ENCODE peak calls at places on chromosomes 16 and 17, in six cellular contexts. Z is H1, I is HCT116, S is NT2/D1, U is K562, A is HepG2. X is an unnamed sample.

GRCh38 chr16:1042076-1042744 is 30.3 kb upstream of the SSTR5 start:
- DNase-seq in Z (no peak), I (no peak), S (no peak), U (no peak), A (no peak), X (no peak)

GRCh38 chr17:36862116-36862920 is 75.0 kb upstream of the LHX1 start:
- DNase-seq in Z (no peak), I (no peak), S (no peak), U (peak; percentile 89), A (no peak), X (no peak)

GRCh38 chr16:2929693-2930092 is 18.0 kb downstream of the FLYWCH1 start:
- DNase-seq in Z (no peak), I (no peak), S (no peak), U (no peak), A (no peak), X (no peak)

GRCh38 chr16:84582958-84583516 is 34.8 kb downstream of the COTL1 start:
- DNase-seq in Z (no peak), I (no peak), S (no peak), U (no peak), A (no peak), X (no peak)

GRCh38 chr16:53369921-53370320 is 64.3 kb upstream of the RBL2 start:
- DNase-seq in Z (no peak), I (no peak), S (no peak), U (no peak), A (no peak), X (no peak)

GRCh38 chr16:8704098-8704497 is 29.7 kb downstream of the ABAT start:
- DNase-seq in Z (no peak), I (no peak), S (no peak), U (no peak), A (no peak), X (no peak)

GRCh38 chr17:67503184-67503583 is 126.1 kb downstream of the PITPNC1 start:
- DNase-seq in Z (no peak), I (peak; percentile 95), S (no peak), U (no peak), A (no peak), X (no peak)

GRCh38 chr17:77439382-77440013 is 298.7 kb downstream of the SEC14L1 start:
- DNase-seq in Z (no peak), I (no peak), S (no peak), U (no peak), A (no peak), X (no peak)

GRCh38 chr16:86501989-86502855 is 8.1 kb upstream of the FOXF1 start:
- DNase-seq in Z (no peak), I (no peak), S (no peak), U (no peak), A (no peak), X (no peak)

GRCh38 chr17:9971991-9972390 is 66.9 kb upstream of the RCVRN start:
- DNase-seq in Z (no peak), I (no peak), S (no peak), U (no peak), A (no peak), X (no peak)

GRCh38 chr16:10575506-10576130 is 4.8 kb downstream of the EMP2 start:
- DNase-seq in Z (no peak), I (no peak), S (no peak), U (no peak), A (no peak), X (no peak)

GRCh38 chr17:82887255-82888164 is 47.7 kb upstream of the ZNF750 start:
- DNase-seq in Z (no peak), I (no peak), S (no peak), U (no peak), A (peak; percentile 83), X (no peak)

GRCh38 chr16:57882797-57883196 is 80.5 kb upstream of the KIFC3 start:
- DNase-seq in Z (no peak), I (no peak), S (no peak), U (no peak), A (no peak), X (no peak)

GRCh38 chr17:19347323-19348080 is 15.0 kb downstream of the B9D1 start:
- DNase-seq in Z (no peak), I (no peak), S (no peak), U (no peak), A (no peak), X (no peak)

GRCh38 chr16:67846320-67847063 is at the start of gene NUTF2:
- DNase-seq in Z (peak; percentile 98), I (peak; percentile 81), S (peak; percentile 98), U (peak; percentile 93), A (peak; percentile 98), X (peak; percentile 85)

GRCh38 chr16:66580605-66581209 is 1.4 kb downstream of the CMTM2 start:
- DNase-seq in Z (no peak), I (no peak), S (no peak), U (no peak), A (peak; percentile 16), X (no peak)

GRCh38 chr16:56370836-56371235 is 54.5 kb downstream of the AMFR start:
- DNase-seq in Z (no peak), I (no peak), S (no peak), U (no peak), A (no peak), X (no peak)

GRCh38 chr16:59044616-59045015 is 310.5 kb upstream of the GOT2 start:
- DNase-seq in Z (no peak), I (no peak), S (no peak), U (no peak), A (no peak), X (no peak)

GRCh38 chr16:88811600-88811849 is 203 bp downstream of the APRT start:
- DNase-seq in Z (no peak), I (no peak), S (no peak), U (peak; percentile 75), A (no peak), X (no peak)

GRCh38 chr17:34154916-34155730 is 100.0 kb upstream of the CCL2 start:
- DNase-seq in Z (no peak), I (no peak), S (no peak), U (no peak), A (no peak), X (no peak)

GRCh38 chr17:72345083-72345482 is 224.3 kb downstream of the SOX9 start:
- DNase-seq in Z (no peak), I (no peak), S (no peak), U (no peak), A (no peak), X (no peak)

GRCh38 chr16:64240586-64240985 is 881.3 kb downstream of the CDH11 start:
- DNase-seq in Z (no peak), I (no peak), S (no peak), U (no peak), A (no peak), X (no peak)

GRCh38 chr17:44012391-44012790 is 2.4 kb downstream of the TMEM101 start:
- DNase-seq in Z (no peak), I (no peak), S (no peak), U (no peak), A (no peak), X (no peak)

GRCh38 chr17:62708587-62708986 is 81.1 kb downstream of the MRC2 start:
- DNase-seq in Z (no peak), I (no peak), S (no peak), U (no peak), A (no peak), X (no peak)

DNA sequence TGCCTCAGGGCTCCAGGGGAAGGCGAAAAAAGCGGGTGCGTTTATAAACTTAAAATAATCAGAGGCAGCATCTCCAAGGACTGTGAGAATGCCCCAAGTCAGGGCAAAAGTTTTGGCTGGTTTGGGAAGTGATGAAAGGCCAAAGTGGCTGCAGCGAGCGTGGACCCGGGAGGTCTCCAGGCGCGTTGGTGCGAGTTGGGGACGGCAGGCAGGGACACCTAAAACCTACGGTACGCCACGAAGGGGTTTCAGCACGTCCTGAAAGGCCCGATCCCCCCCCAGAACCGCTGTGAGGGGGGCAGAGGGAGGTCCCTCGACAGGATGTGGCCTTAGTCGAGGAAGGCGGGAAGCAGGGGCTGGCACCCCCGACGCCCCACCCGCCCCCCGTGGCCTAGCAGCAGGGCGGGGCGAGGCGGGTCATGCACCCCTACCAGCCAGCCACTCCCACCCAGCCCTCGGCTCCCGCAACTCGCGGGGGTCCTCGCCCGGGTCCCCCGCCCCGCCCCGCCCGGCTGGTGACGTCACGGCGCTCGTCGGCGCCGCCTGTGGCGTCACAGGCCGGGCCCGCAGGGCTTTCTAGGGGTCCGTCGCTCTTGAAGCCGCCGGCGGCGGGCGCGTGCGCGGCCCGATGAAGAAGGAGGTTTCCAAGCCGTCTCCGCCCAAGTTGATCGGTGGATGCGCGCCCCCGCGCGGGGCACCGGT is at the start of gene MYCBPAP:
- DNase-seq in Z (peak; percentile 87), I (no peak), S (no peak), U (peak; percentile 30), A (no peak), X (peak; percentile 28)
- TF ChIP-seq ZNF274 in Z (no peak), I (no peak), S (no peak), U (no peak), A (no peak), X (no peak)

GRCh38 chr16:83200005-83200779 is 573.4 kb downstream of the CDH13 start:
- DNase-seq in Z (no peak), I (no peak), S (no peak), U (no peak), A (no peak), X (no peak)
- TF ChIP-seq ZNF274 in Z (no peak), I (no peak), S (no peak), U (no peak), A (no peak), X (no peak)

GRCh38 chr16:16148755-16149154 is 74.5 kb downstream of the ABCC6 start:
- DNase-seq in Z (no peak), I (no peak), S (peak; percentile 48), U (no peak), A (no peak), X (no peak)

GRCh38 chr16:16151315-16151714 is 72.0 kb downstream of the ABCC6 start:
- DNase-seq in Z (no peak), I (no peak), S (no peak), U (no peak), A (no peak), X (no peak)

GRCh38 chr16:16150878-16151152 is 72.5 kb downstream of the ABCC6 start:
- DNase-seq in Z (no peak), I (no peak), S (no peak), U (no peak), A (no peak), X (no peak)

GRCh38 chr16:16149710-16150116 is 73.6 kb downstream of the ABCC6 start:
- DNase-seq in Z (no peak), I (no peak), S (no peak), U (no peak), A (peak; percentile 76), X (no peak)

DNA sequence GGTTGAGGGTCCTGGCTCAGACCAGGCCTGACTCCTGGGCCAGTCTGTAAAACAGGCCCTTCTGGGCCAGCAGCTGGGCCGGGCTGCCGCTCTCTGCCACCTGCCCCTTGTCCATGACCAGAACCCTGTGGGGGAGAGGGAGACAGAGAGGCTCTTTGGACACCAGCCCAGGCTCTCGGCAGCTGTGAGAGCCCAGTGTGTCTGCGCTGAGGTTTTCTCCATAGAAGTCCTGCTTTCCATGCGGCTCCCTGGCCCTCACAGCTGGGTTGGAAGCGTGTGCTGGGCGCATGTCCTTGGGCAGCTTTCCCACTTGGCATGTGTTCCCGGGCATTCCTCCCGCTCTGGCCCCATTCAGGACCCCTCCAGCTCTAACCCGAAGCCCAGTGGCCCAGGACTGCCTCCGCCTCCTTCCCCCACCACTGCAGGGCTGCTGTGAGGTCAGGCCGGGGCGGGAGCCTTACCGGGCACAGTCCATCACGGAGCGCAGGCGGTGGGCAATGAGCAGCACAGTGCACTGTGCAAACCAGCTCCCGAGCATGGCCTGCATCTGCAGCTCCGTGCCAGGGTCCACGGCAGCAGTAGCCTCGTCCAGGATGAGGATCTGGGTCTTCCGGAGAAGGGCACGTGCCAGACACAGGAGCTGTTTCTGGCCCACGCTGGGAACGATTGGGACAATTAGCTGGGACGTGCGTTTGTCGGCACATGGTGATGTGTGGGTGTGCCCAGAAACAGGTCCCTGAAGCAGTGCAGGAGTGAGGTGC is 73.0 kb downstream of the ABCC6 start:
- DNase-seq in Z (no peak), I (no peak), S (no peak), U (no peak), A (no peak), X (no peak)
- TF ChIP-seq ZNF274 in Z (no peak), I (no peak), S (no peak), U (no peak), A (no peak), X (no peak)

GRCh38 chr16:26511463-26511862 is 555.3 kb upstream of the C16orf82 start:
- DNase-seq in Z (no peak), I (no peak), S (no peak), U (no peak), A (no peak), X (no peak)
- TF ChIP-seq ZNF274 in Z (no peak), I (no peak), S (no peak), U (no peak), A (no peak), X (no peak)